ENCODE peak calls at places on chromosomes 16 and 17, in six cellular contexts. S is GM04503; F is stimulated activated CD4-positive, alpha-beta T cell treated with anti-CD3 and anti-CD28 coated beads, Interleukin-12 subunit alpha, Interleukin-12 subunit beta, amount 100 ng/mL, for 24 hours; O is transverse colon; I is NCI-H446; A is amygdala. Q is an unnamed sample.

GRCh38 chr16:49876716-49877129 is 20.8 kb upstream of the ZNF423 start:
- DNase-seq in I (no peak), F (no peak), A (no peak), O (peak), S (no peak), Q (no peak)

GRCh38 chr17:49513044-49513395 is 17.9 kb downstream of the NGFR start:
- DNase-seq in S (no peak), I (no peak), F (no peak), A (no peak), O (no peak), Q (no peak)

GRCh38 chr17:8480011-8480976 is 44.6 kb downstream of the NDEL1 start:
- DNase-seq in A (no peak), F (no peak), O (no peak), S (no peak), I (no peak), Q (no peak)

GRCh38 chr17:59746849-59747445 is 39.5 kb downstream of the VMP1 start:
- DNase-seq in I (peak), S (no peak), O (no peak), A (no peak), F (no peak), Q (no peak)

GRCh38 chr17:58329035-58329807 is 626 bp upstream of the TSPOAP1 start:
- DNase-seq in O (peak), S (no peak), F (peak), A (no peak), I (no peak), Q (peak)

GRCh38 chr16:85304337-85304736 is 192.1 kb upstream of the CIBAR2 start:
- DNase-seq in F (no peak), O (no peak), S (no peak), I (no peak), A (no peak), Q (no peak)

GRCh38 chr16:81554993-81555392 is 110.4 kb downstream of the CMIP start:
- DNase-seq in S (no peak), F (no peak), O (no peak), I (no peak), A (no peak), Q (no peak)

GRCh38 chr17:56185491-56185890 is 32.2 kb downstream of the ANKFN1 start:
- DNase-seq in I (no peak), S (no peak), A (no peak), O (no peak), F (no peak), Q (no peak)

GRCh38 chr17:41369023-41369422 is 590 bp downstream of the KRT33B start:
- DNase-seq in S (no peak), O (no peak), A (no peak), I (no peak), F (no peak), Q (no peak)

GRCh38 chr17:44335515-44336356 is 9.4 kb upstream of the GRN start:
- DNase-seq in O (no peak), F (no peak), I (no peak), S (no peak), A (no peak), Q (no peak)

GRCh38 chr16:27083861-27084261 is 17.1 kb downstream of the C16orf82 start:
- DNase-seq in O (no peak), I (no peak), S (no peak), F (no peak), A (no peak), Q (no peak)

GRCh38 chr17:75526555-75527270 is 1.2 kb downstream of the LLGL2 start:
- DNase-seq in I (no peak), F (no peak), S (no peak), A (no peak), O (peak), Q (no peak)

GRCh38 chr17:70976447-70976846 is 807.1 kb downstream of the KCNJ2 start:
- DNase-seq in O (no peak), A (no peak), I (peak), S (no peak), F (no peak), Q (no peak)

GRCh38 chr17:81518113-81518784 is 5.7 kb upstream of the ACTG1 start:
- DNase-seq in O (peak), S (no peak), F (no peak), I (no peak), A (no peak), Q (no peak)

GRCh38 chr17:2181206-2181983 is 122.2 kb downstream of the SMG6 start:
- DNase-seq in S (peak), F (no peak), O (peak), I (no peak), A (no peak), Q (no peak)

GRCh38 chr17:67276075-67276474 is 31.1 kb upstream of the HELZ start:
- DNase-seq in A (no peak), F (no peak), I (peak), S (no peak), O (no peak), Q (no peak)

GRCh38 chr16:4945560-4946502 is 8.9 kb upstream of the PPL start:
- DNase-seq in A (no peak), F (no peak), O (no peak), I (peak), S (no peak), Q (no peak)

GRCh38 chr17:67422887-67423286 is 45.8 kb downstream of the PITPNC1 start:
- DNase-seq in F (no peak), S (no peak), O (peak), A (no peak), I (no peak), Q (no peak)

GRCh38 chr16:17340804-17341203 is 130.0 kb downstream of the XYLT1 start:
- DNase-seq in I (no peak), A (no peak), O (no peak), F (no peak), S (no peak), Q (no peak)

GRCh38 chr16:67833035-67833417 is 9.1 kb upstream of the THAP11 start:
- DNase-seq in S (no peak), F (no peak), I (no peak), O (no peak), A (no peak), Q (no peak)

GRCh38 chr17:57629886-57630285 is 115.2 kb downstream of the CCDC182 start:
- DNase-seq in O (no peak), S (no peak), I (no peak), A (no peak), F (no peak), Q (no peak)

Q was measured in activated CD4-positive, alpha-beta T cell treated with anti-CD3 and anti-CD28 coated beads, Interleukin-2, amount 50 U/mL, for 1 hour.